ENCODE peak calls at places on chromosomes 3 and 15, in six cellular contexts. One of them, this sample, is unnamed.

GRCh38 chr3:40302784-40303183 is 6.7 kb upstream of the EIF1B start:
- DNase-seq in prostate gland: no peak
- DNase-seq in body of pancreas: no peak
- DNase-seq in breast epithelium: no peak
- DNase-seq in spleen: no peak
- DNase-seq in HCT116: no peak
- DNase-seq in this sample: no peak

GRCh38 chr3:134326126-134326525 is 48.1 kb downstream of the AMOTL2 start:
- DNase-seq in prostate gland: no peak
- DNase-seq in body of pancreas: no peak
- DNase-seq in breast epithelium: peak; percentile 35
- DNase-seq in spleen: no peak
- DNase-seq in HCT116: no peak
- DNase-seq in this sample: no peak

GRCh38 chr3:72086712-72087093 is 301.8 kb upstream of the PROK2 start:
- DNase-seq in prostate gland: no peak
- DNase-seq in body of pancreas: no peak
- DNase-seq in breast epithelium: no peak
- DNase-seq in spleen: no peak
- DNase-seq in HCT116: no peak
- DNase-seq in this sample: no peak

GRCh38 chr3:134685881-134686802 is 35.3 kb upstream of the KY start:
- DNase-seq in prostate gland: no peak
- DNase-seq in body of pancreas: no peak
- DNase-seq in breast epithelium: no peak
- DNase-seq in spleen: no peak
- DNase-seq in HCT116: no peak
- DNase-seq in this sample: no peak

GRCh38 chr3:187572431-187572830 is 97.8 kb downstream of the SST start:
- DNase-seq in prostate gland: no peak
- DNase-seq in body of pancreas: no peak
- DNase-seq in breast epithelium: no peak
- DNase-seq in spleen: no peak
- DNase-seq in HCT116: no peak
- DNase-seq in this sample: no peak

GRCh38 chr3:75906555-75907112 is 121.3 kb upstream of the ZNF717 start:
- DNase-seq in prostate gland: no peak
- DNase-seq in body of pancreas: peak; percentile 3
- DNase-seq in breast epithelium: peak; percentile 48
- DNase-seq in spleen: peak; percentile 80
- DNase-seq in HCT116: no peak
- DNase-seq in this sample: no peak

GRCh38 chr15:70196314-70197291 is 98.9 kb upstream of the TLE3 start:
- DNase-seq in prostate gland: peak; percentile 96
- DNase-seq in body of pancreas: peak; percentile 77
- DNase-seq in breast epithelium: peak; percentile 88
- DNase-seq in spleen: no peak
- DNase-seq in HCT116: no peak
- DNase-seq in this sample: peak; percentile 40

GRCh38 chr3:119409844-119410243 is 53.6 kb downstream of the TMEM39A start:
- DNase-seq in prostate gland: no peak
- DNase-seq in body of pancreas: no peak
- DNase-seq in breast epithelium: no peak
- DNase-seq in spleen: no peak
- DNase-seq in HCT116: no peak
- DNase-seq in this sample: no peak

GRCh38 chr3:71129611-71130515 is 453.7 kb downstream of the FOXP1 start:
- DNase-seq in prostate gland: no peak
- DNase-seq in body of pancreas: no peak
- DNase-seq in breast epithelium: no peak
- DNase-seq in spleen: no peak
- DNase-seq in HCT116: no peak
- DNase-seq in this sample: no peak

GRCh38 chr3:154904328-154904727 is 175.8 kb upstream of the MME start:
- DNase-seq in prostate gland: no peak
- DNase-seq in body of pancreas: no peak
- DNase-seq in breast epithelium: no peak
- DNase-seq in spleen: no peak
- DNase-seq in HCT116: peak; percentile 33
- DNase-seq in this sample: no peak

GRCh38 chr3:30811174-30811795 is 83.2 kb downstream of the GADL1 start:
- DNase-seq in prostate gland: no peak
- DNase-seq in body of pancreas: no peak
- DNase-seq in breast epithelium: no peak
- DNase-seq in spleen: no peak
- DNase-seq in HCT116: no peak
- DNase-seq in this sample: no peak

GRCh38 chr15:66071160-66071559 is 182.4 kb downstream of the MEGF11 start:
- DNase-seq in prostate gland: no peak
- DNase-seq in body of pancreas: peak; percentile 29
- DNase-seq in breast epithelium: no peak
- DNase-seq in spleen: no peak
- DNase-seq in HCT116: no peak
- DNase-seq in this sample: no peak

GRCh38 chr15:96393209-96393513 is 62.7 kb downstream of the NR2F2 start:
- DNase-seq in prostate gland: no peak
- DNase-seq in body of pancreas: no peak
- DNase-seq in breast epithelium: no peak
- DNase-seq in spleen: no peak
- DNase-seq in HCT116: no peak
- DNase-seq in this sample: no peak

GRCh38 chr3:111047812-111048435 is 23.7 kb upstream of the NECTIN3 start:
- DNase-seq in prostate gland: no peak
- DNase-seq in body of pancreas: no peak
- DNase-seq in breast epithelium: no peak
- DNase-seq in spleen: no peak
- DNase-seq in HCT116: no peak
- DNase-seq in this sample: no peak

GRCh38 chr15:43198992-43199391 is 13.8 kb downstream of the CCNDBP1 start:
- DNase-seq in prostate gland: no peak
- DNase-seq in body of pancreas: no peak
- DNase-seq in breast epithelium: no peak
- DNase-seq in spleen: no peak
- DNase-seq in HCT116: no peak
- DNase-seq in this sample: no peak

GRCh38 chr3:177111541-177111949 is 85.7 kb downstream of the TBL1XR1 start:
- DNase-seq in prostate gland: no peak
- DNase-seq in body of pancreas: no peak
- DNase-seq in breast epithelium: no peak
- DNase-seq in spleen: no peak
- DNase-seq in HCT116: no peak
- DNase-seq in this sample: no peak

GRCh38 chr15:43529587-43530345 is 12.4 kb downstream of the MAP1A start:
- DNase-seq in prostate gland: no peak
- DNase-seq in body of pancreas: no peak
- DNase-seq in breast epithelium: no peak
- DNase-seq in spleen: peak; percentile 14
- DNase-seq in HCT116: no peak
- DNase-seq in this sample: no peak

GRCh38 chr3:160747437-160747836 is 8.6 kb upstream of the PPM1L start:
- DNase-seq in prostate gland: no peak
- DNase-seq in body of pancreas: no peak
- DNase-seq in breast epithelium: no peak
- DNase-seq in spleen: no peak
- DNase-seq in HCT116: no peak
- DNase-seq in this sample: no peak

GRCh38 chr15:69380726-69381105 is 33.4 kb upstream of the KIF23 start:
- DNase-seq in prostate gland: no peak
- DNase-seq in body of pancreas: no peak
- DNase-seq in breast epithelium: no peak
- DNase-seq in spleen: no peak
- DNase-seq in HCT116: no peak
- DNase-seq in this sample: no peak

GRCh38 chr3:12400795-12401194 is 83.5 kb upstream of the TSEN2 start:
- DNase-seq in prostate gland: no peak
- DNase-seq in body of pancreas: no peak
- DNase-seq in breast epithelium: no peak
- DNase-seq in spleen: no peak
- DNase-seq in HCT116: peak; percentile 21
- DNase-seq in this sample: no peak

GRCh38 chr15:77002954-77003912 is 8.3 kb downstream of the PSTPIP1 start:
- DNase-seq in prostate gland: no peak
- DNase-seq in body of pancreas: peak; percentile 75
- DNase-seq in breast epithelium: no peak
- DNase-seq in spleen: peak; percentile 93
- DNase-seq in HCT116: no peak
- DNase-seq in this sample: no peak

GRCh38 chr15:57591822-57592367 is at the start of gene MYZAP:
- DNase-seq in prostate gland: peak; percentile 53
- DNase-seq in body of pancreas: peak; percentile 81
- DNase-seq in breast epithelium: no peak
- DNase-seq in spleen: peak; percentile 86
- DNase-seq in HCT116: no peak
- DNase-seq in this sample: peak; percentile 38

GRCh38 chr3:101903426-101903825 is 54.1 kb downstream of the NFKBIZ start:
- DNase-seq in prostate gland: no peak
- DNase-seq in body of pancreas: no peak
- DNase-seq in breast epithelium: no peak
- DNase-seq in spleen: no peak
- DNase-seq in HCT116: no peak
- DNase-seq in this sample: no peak

GRCh38 chr3:4977001-4977888 is 2.0 kb upstream of the BHLHE40 start:
- DNase-seq in prostate gland: peak; percentile 47
- DNase-seq in body of pancreas: peak; percentile 89
- DNase-seq in breast epithelium: peak; percentile 79
- DNase-seq in spleen: peak; percentile 93
- DNase-seq in HCT116: no peak
- DNase-seq in this sample: peak; percentile 86

GRCh38 chr3:194632983-194633348 is 253 bp downstream of the TMEM44 start:
- DNase-seq in prostate gland: no peak
- DNase-seq in body of pancreas: peak; percentile 18
- DNase-seq in breast epithelium: no peak
- DNase-seq in spleen: no peak
- DNase-seq in HCT116: no peak
- DNase-seq in this sample: peak; percentile 20

GRCh38 chr3:14766428-14767244 is 52.1 kb upstream of the FGD5 start:
- DNase-seq in prostate gland: no peak
- DNase-seq in body of pancreas: no peak
- DNase-seq in breast epithelium: no peak
- DNase-seq in spleen: peak; percentile 59
- DNase-seq in HCT116: no peak
- DNase-seq in this sample: no peak

GRCh38 chr15:62390793-62391543 is 225.9 kb upstream of the C2CD4B start:
- DNase-seq in prostate gland: peak; percentile 32
- DNase-seq in body of pancreas: peak; percentile 32
- DNase-seq in breast epithelium: no peak
- DNase-seq in spleen: peak; percentile 80
- DNase-seq in HCT116: no peak
- DNase-seq in this sample: peak; percentile 41

GRCh38 chr15:59322056-59322755 is 50.5 kb downstream of the MYO1E start:
- DNase-seq in prostate gland: no peak
- DNase-seq in body of pancreas: no peak
- DNase-seq in breast epithelium: no peak
- DNase-seq in spleen: no peak
- DNase-seq in HCT116: no peak
- DNase-seq in this sample: no peak

GRCh38 chr3:37210230-37210629 is 35.8 kb upstream of the LRRFIP2 start:
- DNase-seq in prostate gland: peak; percentile 23
- DNase-seq in body of pancreas: no peak
- DNase-seq in breast epithelium: no peak
- DNase-seq in spleen: no peak
- DNase-seq in HCT116: no peak
- DNase-seq in this sample: no peak

GRCh38 chr3:195897081-195897852 is 11.1 kb downstream of the TNK2 start:
- DNase-seq in prostate gland: no peak
- DNase-seq in body of pancreas: no peak
- DNase-seq in breast epithelium: no peak
- DNase-seq in spleen: peak; percentile 79
- DNase-seq in HCT116: no peak
- DNase-seq in this sample: peak; percentile 75

GRCh38 chr3:195903950-195904290 is 4.4 kb downstream of the TNK2 start:
- DNase-seq in prostate gland: no peak
- DNase-seq in body of pancreas: no peak
- DNase-seq in breast epithelium: no peak
- DNase-seq in spleen: peak; percentile 64
- DNase-seq in HCT116: no peak
- DNase-seq in this sample: peak; percentile 12

GRCh38 chr3:195899701-195900425 is 8.5 kb downstream of the TNK2 start:
- DNase-seq in prostate gland: no peak
- DNase-seq in body of pancreas: no peak
- DNase-seq in breast epithelium: no peak
- DNase-seq in spleen: peak; percentile 75
- DNase-seq in HCT116: no peak
- DNase-seq in this sample: no peak

GRCh38 chr3:195897853-195898415 is 10.4 kb downstream of the TNK2 start:
- DNase-seq in prostate gland: no peak
- DNase-seq in body of pancreas: no peak
- DNase-seq in breast epithelium: no peak
- DNase-seq in spleen: peak; percentile 74
- DNase-seq in HCT116: no peak
- DNase-seq in this sample: no peak

GRCh38 chr3:195900426-195901355 is 7.7 kb downstream of the TNK2 start:
- DNase-seq in prostate gland: no peak
- DNase-seq in body of pancreas: peak; percentile 72
- DNase-seq in breast epithelium: no peak
- DNase-seq in spleen: peak; percentile 94
- DNase-seq in HCT116: no peak
- DNase-seq in this sample: no peak
- H3K27ac ChIP-seq in prostate gland: no peak overlapping the region
- H3K27ac ChIP-seq in body of pancreas: peak overlapping the region; percentile 39
- H3K27ac ChIP-seq in breast epithelium: peak overlapping the region; percentile 95
- H3K27ac ChIP-seq in spleen: peak overlapping the region; percentile 91
- H3K27ac ChIP-seq in HCT116: no peak overlapping the region
- H3K27ac ChIP-seq in this sample: no peak overlapping the region

GRCh38 chr15:74786659-74787165 is 4.8 kb downstream of the CSK start:
- DNase-seq in prostate gland: no peak
- DNase-seq in body of pancreas: no peak
- DNase-seq in breast epithelium: no peak
- DNase-seq in spleen: peak; percentile 87
- DNase-seq in HCT116: no peak
- DNase-seq in this sample: no peak
- TF ChIP-seq POLR2A in prostate gland: no peak
- TF ChIP-seq POLR2A in body of pancreas: no peak
- TF ChIP-seq POLR2A in breast epithelium: no peak
- TF ChIP-seq POLR2A in spleen: no peak
- TF ChIP-seq POLR2A in HCT116: no peak
- TF ChIP-seq POLR2A in this sample: no peak

DNA sequence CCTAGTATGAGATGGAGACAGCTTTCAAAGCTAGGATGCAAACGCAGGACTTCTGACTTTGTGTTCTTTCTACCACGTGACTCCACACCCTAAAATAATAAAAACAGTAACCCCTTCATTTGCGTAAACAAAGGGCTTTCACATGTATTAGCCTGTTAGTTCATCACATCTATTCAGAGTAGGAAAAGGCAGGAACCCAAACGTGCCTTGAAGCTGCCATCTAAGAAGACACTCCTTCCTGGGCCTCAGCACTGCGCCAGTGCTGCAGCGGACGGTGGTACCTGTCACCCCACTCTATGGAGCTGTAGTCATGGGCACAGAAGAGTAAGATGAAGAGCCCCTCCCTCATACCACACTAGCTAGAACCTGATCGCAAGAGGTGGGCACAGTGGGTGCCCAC is 34.3 kb downstream of the PLD1 start:
- DNase-seq in prostate gland: no peak
- DNase-seq in body of pancreas: no peak
- DNase-seq in breast epithelium: no peak
- DNase-seq in spleen: no peak
- DNase-seq in HCT116: no peak
- DNase-seq in this sample: no peak
- H3K27ac ChIP-seq in prostate gland: no peak overlapping the region
- H3K27ac ChIP-seq in body of pancreas: peak overlapping the region; percentile 15
- H3K27ac ChIP-seq in breast epithelium: peak overlapping the region; percentile 58
- H3K27ac ChIP-seq in spleen: peak overlapping the region; percentile 82
- H3K27ac ChIP-seq in HCT116: no peak overlapping the region
- H3K27ac ChIP-seq in this sample: no peak overlapping the region

GRCh38 chr15:64387562-64388168 is at the start of gene TRIP4:
- DNase-seq in prostate gland: peak; percentile 91
- DNase-seq in body of pancreas: peak; percentile 98
- DNase-seq in breast epithelium: peak; percentile 94
- DNase-seq in spleen: peak; percentile 99
- DNase-seq in HCT116: peak; percentile 93
- DNase-seq in this sample: peak; percentile 91
- TF ChIP-seq POLR2A in prostate gland: peak; percentile 59
- TF ChIP-seq POLR2A in body of pancreas: peak; percentile 90
- TF ChIP-seq POLR2A in breast epithelium: no peak
- TF ChIP-seq POLR2A in spleen: peak; percentile 88
- TF ChIP-seq POLR2A in HCT116: peak; percentile 91
- TF ChIP-seq POLR2A in this sample: no peak

This sample was measured in uterus.